ENCODE peak calls at places on chromosomes 6 and 20, in ten cellular contexts. K is thoracic aorta; Z is dorsolateral prefrontal cortex; F is tibial artery; X is HCT116; S is mammary epithelial cell; B is CD8-positive, alpha-beta T cell; E is HepG2; T is breast epithelium; H is Peyer's patch. I is an unnamed sample.
A peak's percentile ranks its signal among the peaks of the same experiment; 100 is the strongest.

GRCh38 chr6:3214898-3215297 is 12.6 kb downstream of the TUBB2B start:
- DNase-seq in K (no peak), Z (no peak), F (no peak), X (no peak), S (no peak), B (no peak), E (no peak), T (no peak), H (no peak), I (no peak)

GRCh38 chr20:61949363-61949713 is 116.3 kb downstream of the TAF4 start:
- DNase-seq in K (no peak), Z (no peak), F (peak; percentile 34), X (no peak), S (no peak), B (no peak), E (no peak), T (peak; percentile 42), H (no peak), I (no peak)

GRCh38 chr6:19836799-19837510 is at the start of gene ID4:
- DNase-seq in K (peak; percentile 94), Z (peak; percentile 57), F (peak; percentile 99), X (no peak), S (peak; percentile 7), B (no peak), E (no peak), T (peak; percentile 91), H (peak; percentile 28), I (peak; percentile 90)

GRCh38 chr20:25280051-25280573 is 32.2 kb downstream of the PYGB start:
- DNase-seq in K (no peak), Z (peak; percentile 65), F (peak; percentile 58), X (no peak), S (no peak), B (no peak), E (no peak), T (peak; percentile 97), H (peak; percentile 69), I (no peak)

GRCh38 chr6:10412948-10413849 is 1.7 kb downstream of the TFAP2A start:
- DNase-seq in K (no peak), Z (no peak), F (no peak), X (no peak), S (peak; percentile 83), B (no peak), E (no peak), T (peak; percentile 92), H (no peak), I (no peak)

GRCh38 chr20:49682278-49682677 is 31.4 kb downstream of the B4GALT5 start:
- DNase-seq in K (no peak), Z (no peak), F (no peak), X (no peak), S (no peak), B (no peak), E (no peak), T (no peak), H (no peak), I (no peak)

GRCh38 chr6:45486739-45487138 is 109.0 kb upstream of the SUPT3H start:
- DNase-seq in K (no peak), Z (no peak), F (no peak), X (no peak), S (no peak), B (no peak), E (no peak), T (no peak), H (no peak), I (no peak)

GRCh38 chr6:62283359-62283758 is 2.7 kb downstream of the KHDRBS2 start:
- DNase-seq in K (no peak), Z (no peak), F (no peak), X (no peak), S (no peak), B (no peak), E (no peak), T (no peak), H (no peak), I (no peak)

GRCh38 chr6:41504526-41505021 is 41.6 kb upstream of the FOXP4 start:
- DNase-seq in K (no peak), Z (no peak), F (no peak), X (no peak), S (no peak), B (no peak), E (no peak), T (no peak), H (no peak), I (no peak)

GRCh38 chr6:62393608-62394007 is 107.6 kb upstream of the KHDRBS2 start:
- DNase-seq in K (no peak), Z (no peak), F (no peak), X (no peak), S (no peak), B (no peak), E (no peak), T (no peak), H (no peak), I (no peak)

GRCh38 chr6:157060440-157060949 is 262.8 kb downstream of the TMEM242 start:
- DNase-seq in K (no peak), Z (no peak), F (no peak), X (no peak), S (no peak), B (no peak), E (no peak), T (no peak), H (no peak), I (no peak)

GRCh38 chr6:71982385-71982784 is 96.0 kb downstream of the RIMS1 start:
- DNase-seq in K (no peak), Z (no peak), F (no peak), X (no peak), S (peak; percentile 3), B (no peak), E (no peak), T (no peak), H (no peak), I (no peak)

GRCh38 chr6:161033667-161034066 is 42.1 kb downstream of the MAP3K4 start:
- DNase-seq in K (no peak), Z (no peak), F (no peak), X (no peak), S (peak; percentile 73), B (no peak), E (no peak), T (no peak), H (no peak), I (no peak)

DNA sequence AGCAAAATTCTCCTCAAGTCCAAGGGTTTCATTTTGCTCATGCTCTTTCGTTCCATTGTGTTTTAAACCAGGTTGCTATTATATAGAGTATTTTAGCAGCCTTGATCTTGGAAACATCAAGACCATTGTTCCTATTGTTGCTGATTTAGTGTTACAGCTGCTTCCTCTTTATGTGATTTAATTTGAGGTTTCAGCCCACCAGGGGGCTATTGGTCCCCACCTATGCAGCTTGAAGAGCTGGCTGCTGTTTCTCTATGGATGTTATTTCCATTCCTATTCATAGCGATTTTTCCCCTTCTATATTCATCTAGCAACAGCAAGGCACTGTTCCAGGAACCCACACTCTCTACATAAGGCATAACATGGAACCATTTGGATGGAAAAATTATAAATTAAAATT is 418.8 kb downstream of the CDKAL1 start:
- DNase-seq in K (no peak), Z (no peak), F (no peak), X (no peak), S (no peak), B (no peak), E (no peak), T (no peak), H (no peak), I (no peak)
- TF ChIP-seq CTCF in K (no peak), Z (no peak), F (no peak), X (peak; percentile 25), S (no peak), B (no peak), E (no peak), T (no peak), H (no peak), I (no peak)

DNA sequence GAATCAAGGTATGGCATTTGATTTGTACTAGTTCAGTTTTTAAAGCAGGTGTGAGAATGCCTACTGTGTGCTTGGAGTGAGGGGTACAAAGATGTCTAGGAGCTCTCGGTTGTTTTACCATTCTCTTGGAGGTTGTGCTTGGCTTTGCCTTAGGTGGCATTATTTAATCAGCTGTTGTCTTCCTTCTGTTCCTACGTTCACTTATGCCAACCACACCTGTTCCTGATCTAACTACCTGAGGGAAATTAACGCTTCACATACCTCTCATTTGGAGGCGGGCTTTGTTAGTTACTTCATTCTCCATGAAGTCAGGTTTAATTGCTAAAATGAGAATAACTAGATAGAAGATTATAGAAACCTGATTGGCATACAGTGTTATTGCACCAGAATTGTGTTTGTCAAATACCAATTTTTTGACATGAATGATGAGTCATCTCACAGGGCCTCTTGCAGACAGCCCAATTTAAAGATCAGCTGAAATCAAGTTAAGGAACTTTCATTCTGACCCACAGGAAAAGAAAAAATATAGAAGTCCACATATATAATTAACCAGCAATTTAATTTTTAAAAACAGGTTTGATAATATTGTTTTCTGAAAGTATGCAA is 24.8 kb upstream of the PBOV1 start:
- DNase-seq in K (no peak), Z (no peak), F (no peak), X (no peak), S (no peak), B (no peak), E (no peak), T (no peak), H (no peak), I (no peak)
- H3K4me3 ChIP-seq in K (no peak overlapping the region), Z (no peak overlapping the region), F (no peak overlapping the region), X (no peak overlapping the region), S (no peak overlapping the region), B (no peak overlapping the region), E (no peak overlapping the region), T (no peak overlapping the region), H (no peak overlapping the region), I (no peak overlapping the region)

GRCh38 chr6:89494131-89494793 is 61.3 kb downstream of the ANKRD6 start:
- DNase-seq in K (no peak), Z (no peak), F (no peak), X (no peak), S (no peak), B (no peak), E (no peak), T (no peak), H (no peak), I (no peak)
- TF ChIP-seq CTCF in K (no peak), Z (no peak), F (no peak), X (peak; percentile 34), S (peak; percentile 3), B (no peak), E (no peak), T (no peak), H (no peak), I (no peak)

GRCh38 chr20:64055893-64056638 is 6.6 kb upstream of the SOX18 start:
- DNase-seq in K (no peak), Z (no peak), F (no peak), X (no peak), S (no peak), B (no peak), E (peak; percentile 90), T (no peak), H (no peak), I (no peak)

GRCh38 chr20:64056889-64057627 is 5.9 kb upstream of the TCEA2 start:
- DNase-seq in K (no peak), Z (no peak), F (no peak), X (no peak), S (no peak), B (no peak), E (no peak), T (no peak), H (no peak), I (no peak)

GRCh38 chr20:64057628-64058498 is 5.1 kb upstream of the TCEA2 start:
- DNase-seq in K (no peak), Z (peak; percentile 90), F (no peak), X (no peak), S (no peak), B (peak; percentile 77), E (peak; percentile 83), T (peak; percentile 80), H (peak; percentile 82), I (no peak)

GRCh38 chr20:64055396-64055892 is 6.0 kb upstream of the SOX18 start:
- DNase-seq in K (no peak), Z (no peak), F (no peak), X (no peak), S (no peak), B (no peak), E (no peak), T (no peak), H (no peak), I (no peak)

GRCh38 chr20:64056639-64056888 is 6.4 kb upstream of the TCEA2 start:
- DNase-seq in K (no peak), Z (no peak), F (no peak), X (no peak), S (no peak), B (no peak), E (peak; percentile 80), T (no peak), H (no peak), I (no peak)
- H3K4me3 ChIP-seq in K (no peak overlapping the region), Z (no peak overlapping the region), F (no peak overlapping the region), X (no peak overlapping the region), S (no peak overlapping the region), B (no peak overlapping the region), E (peak overlapping the region; percentile 42), T (no peak overlapping the region), H (no peak overlapping the region), I (no peak overlapping the region)

I was measured in AG09309.